ENCODE peak calls at places on chromosome 5, in four cellular contexts. Z is left ventricle myocardium inferior, R is T-helper 9 cell, B is fibroblast of lung. J is an unnamed sample.

GRCh38 chr5:14557203-14557725 is 24.3 kb upstream of the OTULINL start:
- DNase-seq in Z (peak), R (no peak), B (no peak), J (no peak)

GRCh38 chr5:109567374-109568044 is 122.2 kb upstream of the MAN2A1 start:
- DNase-seq in Z (no peak), R (no peak), B (peak), J (no peak)

GRCh38 chr5:133931546-133931945 is 36.9 kb downstream of the C5orf15 start:
- DNase-seq in Z (no peak), R (no peak), B (no peak), J (no peak)

GRCh38 chr5:22560115-22560514 is 293.0 kb downstream of the CDH12 start:
- DNase-seq in Z (no peak), R (no peak), B (peak), J (no peak)

GRCh38 chr5:148607406-148607805 is 46.9 kb downstream of the HTR4 start:
- DNase-seq in Z (no peak), R (no peak), B (no peak), J (no peak)

GRCh38 chr5:171272996-171273970 is 35.8 kb upstream of the TLX3 start:
- DNase-seq in Z (no peak), R (no peak), B (peak), J (no peak)

GRCh38 chr5:2011481-2012411 is 129.0 kb upstream of the IRX4 start:
- DNase-seq in Z (peak), R (no peak), B (no peak), J (no peak)

GRCh38 chr5:99331061-99331460 is 402.3 kb upstream of the CHD1 start:
- DNase-seq in Z (no peak), R (no peak), B (no peak), J (no peak)

GRCh38 chr5:123997354-123998215 is 485.6 kb downstream of the CSNK1G3 start:
- DNase-seq in Z (no peak), R (no peak), B (peak), J (no peak)

GRCh38 chr5:159819671-159820411 is 96.4 kb upstream of the ADRA1B start:
- DNase-seq in Z (peak), R (no peak), B (no peak), J (peak)

GRCh38 chr5:132098621-132099020 is 25.0 kb downstream of the CSF2 start:
- DNase-seq in Z (no peak), R (no peak), B (no peak), J (no peak)

GRCh38 chr5:157387683-157388093 is 72.3 kb upstream of the NIPAL4 start:
- DNase-seq in Z (no peak), R (no peak), B (peak), J (no peak)

GRCh38 chr5:8329773-8330172 is 460.8 kb downstream of the MTRR start:
- DNase-seq in Z (no peak), R (no peak), B (peak), J (no peak)

GRCh38 chr5:59678959-59679358 is 214.6 kb downstream of the PDE4D start:
- DNase-seq in Z (no peak), R (no peak), B (no peak), J (no peak)

GRCh38 chr5:15614679-15615078 is 114.7 kb downstream of the FBXL7 start:
- DNase-seq in Z (no peak), R (no peak), B (no peak), J (no peak)

GRCh38 chr5:132394681-132395259 is 25.3 kb downstream of the SLC22A5 start:
- DNase-seq in Z (no peak), R (no peak), B (no peak), J (no peak)

GRCh38 chr5:13354611-13355010 is 589.9 kb downstream of the DNAH5 start:
- DNase-seq in Z (no peak), R (no peak), B (peak), J (no peak)

GRCh38 chr5:175889910-175890684 is 18.7 kb downstream of the CPLX2 start:
- DNase-seq in Z (no peak), R (no peak), B (peak), J (no peak)

GRCh38 chr5:71861682-71862457 is 142.8 kb downstream of the CARTPT start:
- DNase-seq in Z (no peak), R (no peak), B (no peak), J (no peak)

GRCh38 chr5:102289251-102289899 is 6.7 kb downstream of the SLCO4C1 start:
- DNase-seq in Z (no peak), R (no peak), B (no peak), J (no peak)

GRCh38 chr5:137142371-137143243 is 356.5 kb downstream of the SPOCK1 start:
- DNase-seq in Z (peak), R (no peak), B (peak), J (peak)

GRCh38 chr5:137344723-137345322 is 154.3 kb downstream of the SPOCK1 start:
- DNase-seq in Z (no peak), R (no peak), B (peak), J (no peak)

GRCh38 chr5:35687961-35688360 is 70.3 kb downstream of the SPEF2 start:
- DNase-seq in Z (no peak), R (no peak), B (no peak), J (no peak)

GRCh38 chr5:72507360-72508238 is at the start of gene ZNF366:
- DNase-seq in Z (no peak), R (no peak), B (peak), J (no peak)

GRCh38 chr5:148963679-148964078 is 99.2 kb downstream of the SH3TC2 start:
- DNase-seq in Z (no peak), R (no peak), B (no peak), J (no peak)

GRCh38 chr5:137888875-137889759 is at the start of gene PKD2L2:
- DNase-seq in Z (peak), R (peak), B (peak), J (peak)

GRCh38 chr5:129363991-129364390 is 96.1 kb upstream of the ADAMTS19 start:
- DNase-seq in Z (no peak), R (no peak), B (no peak), J (no peak)

GRCh38 chr5:168172718-168173045 is 118.8 kb upstream of the WWC1 start:
- DNase-seq in Z (no peak), R (no peak), B (peak), J (no peak)

GRCh38 chr5:180332051-180332517 is 21.1 kb downstream of the GFPT2 start:
- DNase-seq in Z (no peak), R (no peak), B (peak), J (no peak)

GRCh38 chr5:179549973-179550510 is 312 bp upstream of the RUFY1 start:
- DNase-seq in Z (no peak), R (no peak), B (peak), J (no peak)

GRCh38 chr5:142886211-142886610 is 116.0 kb downstream of the ARHGAP26 start:
- DNase-seq in Z (no peak), R (no peak), B (peak), J (no peak)

GRCh38 chr5:135222771-135223170 is 176.3 kb downstream of the MACROH2A1 start:
- DNase-seq in Z (no peak), R (no peak), B (no peak), J (no peak)

GRCh38 chr5:18882162-18882561 is 1105.8 kb downstream of the CDH18 start:
- DNase-seq in Z (no peak), R (no peak), B (no peak), J (no peak)

GRCh38 chr5:14204011-14204670 is 61.0 kb downstream of the TRIO start:
- DNase-seq in Z (no peak), R (no peak), B (no peak), J (no peak)

GRCh38 chr5:91318727-91319126 is 64.4 kb downstream of the ARRDC3 start:
- DNase-seq in Z (no peak), R (no peak), B (no peak), J (no peak)

GRCh38 chr5:168528521-168529360 is at the start of gene FBLL1:
- DNase-seq in Z (no peak), R (no peak), B (peak), J (peak)

J was measured in right cardiac atrium.